ENCODE peak calls at places on chromosome 7, in four cellular contexts. S is astrocyte of the spinal cord, Y is foreskin fibroblast, O is endothelial cell. F is an unnamed sample.

GRCh38 chr7:47307311-47307710 is 274.6 kb downstream of the TNS3 start:
- DNase-seq in S (no peak), Y (no peak), O (no peak), F (no peak)

GRCh38 chr7:1691096-1691495 is 21.0 kb downstream of the ELFN1 start:
- DNase-seq in S (no peak), Y (no peak), O (no peak), F (no peak)

GRCh38 chr7:159093351-159093971 is 51.2 kb downstream of the VIPR2 start:
- DNase-seq in S (no peak), Y (no peak), O (no peak), F (no peak)

GRCh38 chr7:88307841-88308240 is 1.1 kb upstream of the STEAP4 start:
- DNase-seq in S (no peak), Y (no peak), O (no peak), F (no peak)

GRCh38 chr7:128876127-128876526 is 13.5 kb downstream of the ATP6V1F start:
- DNase-seq in S (no peak), Y (no peak), O (no peak), F (no peak)

GRCh38 chr7:151361193-151361959 is 19.8 kb downstream of the NUB1 start:
- DNase-seq in S (peak), Y (peak), O (no peak), F (no peak)

GRCh38 chr7:157077021-157077420 is 61.7 kb upstream of the UBE3C start:
- DNase-seq in S (no peak), Y (no peak), O (no peak), F (no peak)

GRCh38 chr7:23276947-23277346 is 22.2 kb upstream of the MALSU1 start:
- DNase-seq in S (no peak), Y (no peak), O (no peak), F (no peak)

GRCh38 chr7:11753441-11753840 is 78.6 kb downstream of the THSD7A start:
- DNase-seq in S (no peak), Y (no peak), O (no peak), F (no peak)

GRCh38 chr7:95335093-95335492 is 10.8 kb upstream of the PON1 start:
- DNase-seq in S (peak), Y (peak), O (no peak), F (no peak)

GRCh38 chr7:20310963-20311742 is 19.5 kb upstream of the ITGB8 start:
- DNase-seq in S (peak), Y (peak), O (no peak), F (no peak)

GRCh38 chr7:105354383-105354782 is 34.3 kb downstream of the SRPK2 start:
- DNase-seq in S (no peak), Y (peak), O (no peak), F (no peak)

GRCh38 chr7:87875151-87876039 is 765 bp downstream of the SLC25A40 start:
- DNase-seq in S (peak), Y (peak), O (no peak), F (peak)

GRCh38 chr7:80232969-80233724 is 98.5 kb downstream of the GNAI1 start:
- DNase-seq in S (no peak), Y (no peak), O (no peak), F (no peak)

GRCh38 chr7:42269161-42269560 is 32.2 kb upstream of the GLI3 start:
- DNase-seq in S (peak), Y (no peak), O (no peak), F (no peak)

GRCh38 chr7:143381427-143382125 is 431 bp downstream of the ZYX start:
- DNase-seq in S (peak), Y (peak), O (no peak), F (no peak)

GRCh38 chr7:31175672-31176071 is 123.6 kb downstream of the ADCYAP1R1 start:
- DNase-seq in S (no peak), Y (no peak), O (no peak), F (no peak)

GRCh38 chr7:43721193-43721806 is 8.0 kb downstream of the COA1 start:
- DNase-seq in S (peak), Y (peak), O (no peak), F (no peak)

GRCh38 chr7:116771640-116772039 is 90.7 kb upstream of the CAPZA2 start:
- DNase-seq in S (no peak), Y (no peak), O (no peak), F (no peak)

GRCh38 chr7:112799473-112799872 is 9.3 kb upstream of the TMEM168 start:
- DNase-seq in S (no peak), Y (no peak), O (no peak), F (no peak)

GRCh38 chr7:73668103-73668937 is 689 bp downstream of the VPS37D start:
- DNase-seq in S (no peak), Y (peak), O (no peak), F (peak)

GRCh38 chr7:108461855-108462254 is 5.6 kb upstream of the NRCAM start:
- DNase-seq in S (no peak), Y (peak), O (no peak), F (no peak)

GRCh38 chr7:42380411-42380810 is 143.4 kb upstream of the GLI3 start:
- DNase-seq in S (peak), Y (peak), O (no peak), F (no peak)

GRCh38 chr7:92843781-92844180 is 7.4 kb upstream of the CDK6 start:
- DNase-seq in S (no peak), Y (no peak), O (no peak), F (no peak)

GRCh38 chr7:159032753-159033472 is 111.8 kb downstream of the VIPR2 start:
- DNase-seq in S (no peak), Y (no peak), O (no peak), F (no peak)

GRCh38 chr7:18020138-18020715 is 7.4 kb downstream of the PRPS1L1 start:
- DNase-seq in S (peak), Y (peak), O (no peak), F (no peak)

GRCh38 chr7:137978464-137979237 is 23.2 kb downstream of the CREB3L2 start:
- DNase-seq in S (peak), Y (peak), O (no peak), F (no peak)

GRCh38 chr7:1025747-1026581 is 18.4 kb upstream of the GPR146 start:
- DNase-seq in S (no peak), Y (no peak), O (no peak), F (no peak)

GRCh38 chr7:106110885-106111670 is 1.0 kb downstream of the SYPL1 start:
- DNase-seq in S (peak), Y (no peak), O (no peak), F (no peak)

GRCh38 chr7:96837583-96837982 is 127.9 kb upstream of the SEM1 start:
- DNase-seq in S (no peak), Y (no peak), O (no peak), F (no peak)

GRCh38 chr7:74452748-74453320 is 872 bp upstream of the GTF2IRD1 start:
- DNase-seq in S (peak), Y (peak), O (no peak), F (no peak)

GRCh38 chr7:38318803-38319416 is 45.5 kb upstream of the TARP start:
- DNase-seq in S (peak), Y (peak), O (peak), F (peak)

GRCh38 chr7:131583430-131583829 is 27.0 kb upstream of the PODXL start:
- DNase-seq in S (no peak), Y (no peak), O (no peak), F (no peak)

GRCh38 chr7:131586259-131586658 is 29.8 kb upstream of the PODXL start:
- DNase-seq in S (no peak), Y (no peak), O (no peak), F (no peak)

GRCh38 chr7:131578602-131579001 is 22.2 kb upstream of the PODXL start:
- DNase-seq in S (no peak), Y (no peak), O (no peak), F (no peak)

GRCh38 chr7:131586759-131587158 is 30.3 kb upstream of the PODXL start:
- DNase-seq in S (no peak), Y (no peak), O (no peak), F (no peak)

DNA sequence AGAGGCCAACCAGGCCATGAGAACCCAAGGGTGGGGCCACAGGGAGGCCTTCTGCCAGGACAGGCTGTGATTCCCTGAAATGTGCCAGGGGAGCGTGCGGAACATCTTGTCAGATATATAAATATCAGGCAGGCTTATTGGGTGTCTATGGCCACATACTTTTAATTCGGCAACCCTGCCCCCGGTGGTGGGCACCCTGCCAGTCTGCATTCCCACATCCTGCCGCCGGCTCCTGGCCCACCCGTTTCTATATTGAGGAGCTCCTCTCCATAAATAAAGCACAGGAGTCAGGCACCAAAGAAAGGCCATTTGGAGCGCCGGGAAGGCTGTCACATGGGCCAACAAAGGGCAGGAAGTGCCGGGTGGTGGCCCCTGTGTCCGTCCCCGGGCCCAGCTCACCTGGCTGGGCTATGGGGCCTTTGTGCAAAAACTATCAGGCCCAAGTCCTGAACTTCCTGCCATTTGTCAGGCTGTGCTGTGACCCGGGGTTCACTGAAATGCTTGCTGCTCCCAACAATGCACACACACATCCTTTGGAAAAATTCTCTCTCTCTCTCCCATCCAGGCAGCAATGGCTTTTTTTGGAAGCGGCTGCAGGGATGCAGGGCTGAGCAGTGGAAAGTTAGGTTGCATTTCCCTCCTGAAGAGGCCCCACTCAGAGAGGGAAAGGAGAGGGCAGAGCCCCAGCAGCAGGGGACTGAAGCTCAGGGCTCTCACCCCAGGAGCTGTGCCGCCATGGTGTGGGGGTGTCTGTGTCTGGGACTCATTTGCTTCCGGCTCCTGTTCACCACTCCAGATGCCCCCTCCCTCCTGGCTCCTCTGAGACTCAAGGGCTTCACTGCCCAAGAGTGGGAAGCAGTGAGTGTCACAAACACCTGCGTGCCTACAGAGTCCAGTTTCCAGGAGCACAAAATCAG is 25.1 kb upstream of the PODXL start:
- DNase-seq in S (no peak), Y (no peak), O (no peak), F (no peak)
- TF ChIP-seq CTCF in S (no peak), Y (no peak), O (no peak), F (no peak)

GRCh38 chr7:98957766-98958165 is 79.4 kb downstream of the TRRAP start:
- DNase-seq in S (no peak), Y (no peak), O (no peak), F (no peak)

GRCh38 chr7:98958968-98959367 is 80.6 kb downstream of the TRRAP start:
- DNase-seq in S (no peak), Y (no peak), O (no peak), F (no peak)

GRCh38 chr7:98955992-98956391 is 77.7 kb downstream of the TRRAP start:
- DNase-seq in S (no peak), Y (no peak), O (no peak), F (no peak)

GRCh38 chr7:98956469-98956868 is 78.1 kb downstream of the TRRAP start:
- DNase-seq in S (no peak), Y (peak), O (no peak), F (no peak)

DNA sequence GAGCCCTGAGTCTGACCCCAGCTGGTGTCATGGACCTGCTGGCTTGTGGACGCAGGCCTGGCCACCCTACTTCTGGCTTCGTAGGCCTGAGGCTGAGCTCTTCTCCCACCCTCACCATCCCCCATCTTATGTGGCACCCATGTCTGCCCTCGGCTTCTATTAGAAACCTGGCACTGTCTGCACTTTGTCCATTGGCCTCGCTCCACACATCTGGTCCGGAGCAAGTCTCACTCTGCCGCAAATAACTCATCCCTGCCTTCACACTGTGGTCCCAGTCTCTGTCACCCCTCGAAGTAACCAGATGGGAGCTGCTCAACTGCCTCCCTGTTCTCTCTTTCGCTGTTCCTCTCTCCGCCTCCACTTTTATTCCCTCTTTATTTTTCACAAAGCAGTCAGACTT is 78.6 kb downstream of the TRRAP start:
- DNase-seq in S (no peak), Y (peak), O (no peak), F (no peak)
- TF ChIP-seq CTCF in S (no peak), Y (no peak), O (no peak), F (no peak)

GRCh38 chr7:26078437-26079362 is 73.3 kb upstream of the NFE2L3 start:
- DNase-seq in S (peak), Y (peak), O (peak), F (peak)
- TF ChIP-seq CTCF in S (peak), Y (no peak), O (no peak), F (peak)

DNA sequence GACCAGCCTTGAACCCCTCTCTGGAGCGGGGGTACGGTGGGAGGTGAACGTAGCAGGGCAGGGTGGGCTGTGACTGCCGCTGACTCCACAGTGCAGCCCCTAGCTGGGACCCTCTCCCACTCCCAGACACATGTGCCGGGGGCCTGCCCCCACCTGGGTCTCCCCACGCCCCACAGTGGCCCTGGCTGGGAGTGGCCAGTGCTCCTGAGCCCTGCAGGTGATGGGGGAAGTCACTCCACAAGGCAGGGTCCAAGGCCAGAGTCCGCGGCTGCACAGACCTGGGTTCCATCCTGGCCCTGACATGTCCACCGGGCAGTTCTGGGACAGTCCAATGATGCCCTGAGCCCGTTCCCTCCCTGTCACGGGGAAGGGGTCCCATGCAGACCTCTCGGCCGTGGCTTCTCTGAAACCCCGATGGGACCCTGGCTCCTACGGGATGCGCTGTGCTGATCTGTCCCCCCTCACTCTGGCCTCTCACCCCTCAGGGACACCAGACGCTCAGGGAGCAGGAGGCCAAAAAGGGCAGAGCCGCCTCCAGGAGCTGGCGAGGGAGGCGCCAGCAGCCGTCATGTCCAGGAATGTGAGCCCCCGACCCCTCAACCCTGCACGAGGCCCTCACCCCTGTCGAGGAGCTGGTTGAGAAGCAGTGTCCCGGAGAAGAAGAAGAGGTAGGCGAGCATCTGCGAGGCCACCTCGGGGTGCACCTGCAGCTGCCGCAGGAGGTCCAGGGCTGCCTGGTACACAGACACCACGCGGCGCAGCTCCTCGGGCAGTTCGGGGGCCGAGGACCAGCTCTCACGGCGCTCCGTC is 40.4 kb downstream of the AP5Z1 start:
- DNase-seq in S (no peak), Y (no peak), O (no peak), F (no peak)
- TF ChIP-seq CTCF in S (no peak), Y (no peak), O (no peak), F (no peak)

DNA sequence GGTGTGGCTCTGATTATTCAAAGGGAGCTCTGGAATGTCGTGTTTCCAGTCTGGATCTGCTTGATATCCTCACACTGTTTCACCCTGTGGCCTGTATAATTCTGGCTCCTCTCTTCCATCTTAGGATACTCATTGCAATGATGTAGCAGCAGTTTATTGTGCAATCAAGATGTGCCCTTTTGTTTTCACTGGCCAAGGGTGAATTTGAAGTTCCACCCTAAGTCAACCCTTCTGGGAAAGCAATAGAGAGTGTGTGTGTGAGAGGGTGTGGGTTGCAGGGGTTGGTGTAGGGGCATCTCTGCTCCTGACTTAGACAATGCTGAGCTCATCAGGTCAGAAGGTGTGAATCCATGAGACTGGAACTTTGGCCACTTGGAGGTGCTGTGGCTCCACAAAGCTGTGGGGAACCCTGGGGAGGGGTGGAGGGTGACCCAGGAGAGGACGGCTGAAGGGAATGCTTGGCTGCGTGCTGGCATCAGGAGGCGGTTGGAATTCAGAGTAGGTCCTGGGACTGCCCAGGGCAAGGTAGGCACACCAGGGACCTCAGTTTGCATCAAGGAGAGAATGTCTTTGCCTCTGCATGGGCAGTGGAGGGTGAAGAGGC is 118.0 kb upstream of the PRSS58 start:
- DNase-seq in S (no peak), Y (no peak), O (peak), F (no peak)
- TF ChIP-seq CTCF in S (no peak), Y (no peak), O (no peak), F (no peak)

GRCh38 chr7:45983720-45984032 is 62.6 kb upstream of the IGFBP3 start:
- DNase-seq in S (no peak), Y (no peak), O (no peak), F (no peak)

GRCh38 chr7:45982912-45983719 is 62.0 kb upstream of the IGFBP3 start:
- DNase-seq in S (no peak), Y (no peak), O (no peak), F (no peak)

GRCh38 chr7:45986355-45987298 is 65.6 kb upstream of the IGFBP3 start:
- DNase-seq in S (no peak), Y (no peak), O (no peak), F (no peak)

GRCh38 chr7:45985902-45986301 is 64.8 kb upstream of the IGFBP3 start:
- DNase-seq in S (peak), Y (peak), O (no peak), F (no peak)

GRCh38 chr7:45984386-45985295 is 63.6 kb upstream of the IGFBP3 start:
- DNase-seq in S (no peak), Y (no peak), O (no peak), F (no peak)
- TF ChIP-seq CTCF in S (no peak), Y (no peak), O (no peak), F (peak)

F was measured in D721Med.